ENCODE peak calls at places on chromosomes 5 and 9, in five cellular contexts. C is PC-3, M is IMR-90, D is A549, R is upper lobe of right lung. E is an unnamed sample.

GRCh38 chr5:72559866-72560766 is 52.9 kb upstream of the ZNF366 start:
- DNase-seq in R (no peak), D (no peak), C (no peak), M (no peak), E (no peak)

GRCh38 chr5:1182633-1183423 is 18.6 kb upstream of the SLC6A19 start:
- DNase-seq in M (no peak), C (no peak), D (no peak), R (no peak), E (no peak)

GRCh38 chr9:16243798-16244197 is 626.7 kb downstream of the BNC2 start:
- DNase-seq in M (no peak), R (no peak), D (no peak), C (no peak), E (no peak)

GRCh38 chr9:99296375-99296951 is 74.4 kb downstream of the SEC61B start:
- DNase-seq in M (no peak), D (no peak), R (peak), C (no peak), E (no peak)

GRCh38 chr9:36721846-36722588 is 149.3 kb downstream of the MELK start:
- DNase-seq in M (no peak), D (no peak), R (peak), C (no peak), E (peak)

GRCh38 chr5:74306845-74307244 is 333.7 kb downstream of the ENC1 start:
- DNase-seq in M (no peak), R (no peak), C (no peak), D (no peak), E (no peak)

GRCh38 chr5:81209869-81210268 is 23.3 kb upstream of the CKMT2 start:
- DNase-seq in C (no peak), R (no peak), M (no peak), D (no peak), E (no peak)

GRCh38 chr9:137470785-137471184 is 11.7 kb upstream of the NSMF start:
- DNase-seq in D (no peak), R (peak), C (no peak), M (no peak), E (no peak)

GRCh38 chr9:114290561-114290986 is 32.3 kb upstream of the ORM1 start:
- DNase-seq in C (no peak), R (peak), D (no peak), M (no peak), E (no peak)

GRCh38 chr5:133906303-133906702 is 62.1 kb downstream of the C5orf15 start:
- DNase-seq in R (no peak), D (no peak), C (no peak), M (no peak), E (no peak)

GRCh38 chr9:83144492-83144891 is 81.5 kb upstream of the RASEF start:
- DNase-seq in C (no peak), M (no peak), D (no peak), R (no peak), E (no peak)

GRCh38 chr9:100515578-100516494 is 42.9 kb downstream of the TMEFF1 start:
- DNase-seq in D (peak), C (no peak), R (no peak), M (peak), E (peak)

GRCh38 chr9:68832853-68833518 is 127.9 kb downstream of the PIP5K1B start:
- DNase-seq in C (no peak), M (no peak), R (no peak), D (no peak), E (peak)

GRCh38 chr5:92401492-92401891 is 1018.4 kb upstream of the ARRDC3 start:
- DNase-seq in R (no peak), D (peak), C (no peak), M (peak), E (no peak)

GRCh38 chr5:71757590-71758543 is 38.8 kb downstream of the CARTPT start:
- DNase-seq in R (no peak), D (peak), M (peak), C (peak), E (peak)

GRCh38 chr5:34639852-34640626 is 16.1 kb upstream of the RAI14 start:
- DNase-seq in C (no peak), M (peak), R (no peak), D (no peak), E (no peak)

GRCh38 chr5:171647043-171647899 is 138.3 kb upstream of the SMIM23 start:
- DNase-seq in D (peak), C (peak), R (no peak), M (peak), E (peak)
- TF ChIP-seq CTCF in D (no peak), C (peak), R (no peak), M (peak), E (peak)

DNA sequence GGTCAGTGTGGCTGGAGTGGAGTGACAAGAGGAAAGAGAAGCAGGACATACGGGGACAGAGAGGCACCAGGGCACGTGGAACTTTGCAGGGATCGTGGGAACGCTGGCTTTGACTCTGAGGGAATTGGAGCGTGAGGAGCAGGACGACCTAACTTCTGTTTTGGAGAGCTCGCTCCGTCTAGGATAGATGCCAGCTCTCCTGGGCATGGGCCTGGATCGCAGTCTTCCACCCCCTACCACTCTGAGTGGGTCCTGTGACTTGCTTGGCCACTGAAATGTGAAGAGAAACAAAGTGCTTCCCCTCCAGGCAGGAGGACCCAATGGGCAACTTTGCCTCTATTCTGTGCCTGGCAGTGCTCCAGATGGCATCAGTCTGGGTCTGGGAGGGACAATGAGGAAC is 8.7 kb upstream of the SH3PXD2B start:
- DNase-seq in D (no peak), C (no peak), M (no peak), R (no peak), E (no peak)
- TF ChIP-seq CTCF in D (no peak), C (no peak), M (no peak), R (no peak), E (no peak)

DNA sequence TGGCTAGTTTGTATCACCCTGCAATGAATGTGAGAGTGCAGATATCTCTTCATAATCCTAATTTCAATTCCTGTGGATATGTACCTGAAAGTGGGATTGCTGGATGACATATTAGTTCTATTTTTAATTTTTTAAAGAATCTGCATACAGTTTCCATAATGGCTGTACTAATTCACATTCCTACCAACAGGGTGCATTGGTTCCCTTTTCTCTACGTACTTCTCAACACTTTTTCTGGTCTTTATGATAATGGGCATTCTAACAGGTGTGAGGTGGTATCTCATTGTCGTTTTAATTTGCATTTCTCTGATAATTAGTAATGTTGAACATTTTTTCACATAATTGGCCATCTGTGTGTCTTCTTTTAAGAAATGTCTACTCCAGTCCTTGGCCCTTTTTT is 927.5 kb downstream of the DTWD2 start:
- DNase-seq in C (no peak), M (no peak), D (no peak), R (no peak), E (peak)
- TF ChIP-seq CTCF in C (no peak), M (no peak), D (no peak), R (no peak), E (peak)

GRCh38 chr9:89592963-89593775 is 11.6 kb upstream of the GADD45G start:
- DNase-seq in M (peak), C (peak), R (no peak), D (peak), E (peak)
- TF ChIP-seq CTCF in M (peak), C (no peak), R (no peak), D (no peak), E (no peak)

GRCh38 chr5:126846344-126846743 is 69.4 kb downstream of the LMNB1 start:
- DNase-seq in M (peak), D (no peak), R (no peak), C (no peak), E (peak)
- TF ChIP-seq CTCF in M (peak), D (peak), R (no peak), C (no peak), E (no peak)

DNA sequence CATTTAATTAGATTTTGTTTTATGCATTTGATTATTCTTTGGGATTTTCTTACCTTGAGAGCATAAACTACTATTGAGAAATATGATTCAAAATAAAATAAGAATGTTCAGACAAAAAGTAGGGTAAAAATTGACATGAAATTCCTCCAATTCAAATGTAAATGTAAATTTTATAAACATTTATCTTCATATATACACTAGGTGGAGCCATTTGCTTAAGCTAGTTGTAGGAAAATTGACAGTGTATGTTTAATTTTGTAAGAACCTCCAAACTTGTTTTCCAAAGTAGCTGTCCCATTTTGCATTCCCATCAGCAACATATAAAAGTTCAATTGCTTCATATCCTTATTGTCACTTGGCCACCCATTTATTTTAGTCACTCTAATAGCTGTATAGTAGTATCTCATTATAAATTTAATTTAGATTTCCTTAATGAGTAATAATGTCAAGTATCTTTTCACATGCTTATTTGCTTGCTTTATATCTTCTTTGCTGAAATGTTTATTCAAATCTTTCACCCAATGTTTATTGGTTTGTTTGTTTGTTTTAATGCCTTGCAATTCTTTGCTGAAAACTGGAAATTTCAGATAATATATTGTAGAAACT is 37.6 kb upstream of the SLCO6A1 start:
- DNase-seq in C (peak), R (no peak), M (peak), D (peak), E (peak)
- TF ChIP-seq CTCF in C (peak), R (peak), M (peak), D (peak), E (peak)

DNA sequence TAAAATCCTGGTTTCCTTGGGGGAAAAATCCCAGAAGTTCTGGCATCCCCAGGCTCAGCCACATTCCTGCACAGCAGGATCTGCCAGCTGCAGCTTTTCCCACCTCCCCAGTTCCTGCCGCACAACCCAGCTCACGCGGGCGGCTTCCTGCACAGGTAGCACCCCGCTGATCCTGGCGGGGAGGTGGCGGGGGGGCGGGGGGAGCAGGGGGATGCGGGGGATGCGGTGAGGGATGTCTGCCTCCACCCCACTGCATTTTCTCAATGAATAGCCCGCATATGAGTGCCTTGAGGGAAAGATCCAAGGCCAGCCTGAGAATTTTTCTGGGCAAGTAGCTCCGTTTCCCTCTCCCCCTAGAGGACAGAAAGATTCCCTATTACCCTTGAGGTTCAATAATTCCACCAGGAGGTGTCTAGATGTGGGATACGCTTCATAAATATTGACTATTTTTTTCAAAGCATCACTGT is 21.1 kb downstream of the GFPT2 start:
- DNase-seq in R (no peak), M (no peak), C (peak), D (peak), E (peak)
- TF ChIP-seq CTCF in R (no peak), M (peak), C (peak), D (peak), E (peak)

GRCh38 chr5:101976933-101977332 is 319.2 kb downstream of the SLCO4C1 start:
- DNase-seq in R (no peak), C (no peak), M (no peak), D (no peak), E (no peak)

GRCh38 chr5:101977729-101978345 is 318.2 kb downstream of the SLCO4C1 start:
- DNase-seq in M (peak), R (no peak), D (peak), C (peak), E (peak)
- TF ChIP-seq CTCF in M (peak), R (peak), D (peak), C (peak), E (peak)

GRCh38 chr5:139575313-139575646 is 14.1 kb downstream of the UBE2D2 start:
- DNase-seq in D (no peak), R (no peak), M (no peak), C (no peak), E (no peak)

GRCh38 chr5:139571966-139572365 is 10.8 kb downstream of the UBE2D2 start:
- DNase-seq in C (no peak), M (no peak), R (no peak), D (no peak), E (no peak)

GRCh38 chr5:139577689-139578347 is 16.7 kb downstream of the UBE2D2 start:
- DNase-seq in D (no peak), M (no peak), C (no peak), R (no peak), E (no peak)

GRCh38 chr5:139575751-139576150 is 14.6 kb downstream of the UBE2D2 start:
- DNase-seq in C (no peak), R (no peak), M (no peak), D (no peak), E (no peak)

GRCh38 chr5:139574641-139575312 is 13.6 kb downstream of the UBE2D2 start:
- DNase-seq in R (no peak), C (peak), D (peak), M (peak), E (peak)
- TF ChIP-seq CTCF in R (peak), C (peak), D (peak), M (peak), E (peak)